ENCODE peak calls at places on chromosomes 3 and 15, in seven cellular contexts. L is NCI-H748 treated with DMSO at 0.1 percent for 48 hours; O is lower lobe of right lung; V is CD4-positive, alpha-beta T cell; T is T follicular helper cell; G is NCI-H69; C is ELR. R is an unnamed sample.

GRCh38 chr3:128560768-128561167 is 67.8 kb upstream of the GATA2 start:
- DNase-seq in C (no peak), O (no peak), T (no peak), V (no peak), L (no peak), G (no peak), R (no peak)

GRCh38 chr3:116058844-116059243 is 386.4 kb downstream of the LSAMP start:
- DNase-seq in C (no peak), T (no peak), L (no peak), V (no peak), G (peak; percentile 10), O (no peak), R (no peak)

GRCh38 chr3:89697321-89697916 is 590.0 kb downstream of the EPHA3 start:
- DNase-seq in T (no peak), V (no peak), O (no peak), C (no peak), L (no peak), G (peak; percentile 33), R (no peak)

GRCh38 chr15:36831125-36831914 is 251.9 kb downstream of the CDIN1 start:
- DNase-seq in V (no peak), C (peak; percentile 97), G (peak; percentile 58), L (no peak), O (no peak), T (no peak), R (no peak)

GRCh38 chr15:46714959-46715358 is 1002.3 kb upstream of the SEMA6D start:
- DNase-seq in C (no peak), V (no peak), L (no peak), O (no peak), T (no peak), G (peak; percentile 67), R (no peak)

GRCh38 chr15:75544273-75544862 is 34.7 kb downstream of the PTPN9 start:
- DNase-seq in T (no peak), O (no peak), C (no peak), V (no peak), L (no peak), G (no peak), R (no peak)

GRCh38 chr3:100869787-100870186 is 123.4 kb downstream of the ABI3BP start:
- DNase-seq in L (no peak), T (no peak), V (no peak), O (no peak), C (no peak), G (no peak), R (no peak)

GRCh38 chr3:174495231-174495755 is 363.8 kb upstream of the NAALADL2 start:
- DNase-seq in L (no peak), C (no peak), V (no peak), O (no peak), G (peak; percentile 74), T (no peak), R (no peak)

GRCh38 chr15:47266556-47266955 is 450.7 kb upstream of the SEMA6D start:
- DNase-seq in O (no peak), V (no peak), L (no peak), G (no peak), T (no peak), C (no peak), R (no peak)

GRCh38 chr3:24303057-24303754 is 191.4 kb downstream of the THRB start:
- DNase-seq in C (no peak), G (peak; percentile 91), V (no peak), L (peak; percentile 3), O (no peak), T (no peak), R (no peak)

GRCh38 chr3:87311309-87311708 is 34.9 kb upstream of the POU1F1 start:
- DNase-seq in G (no peak), C (peak; percentile 73), O (no peak), T (no peak), V (no peak), L (no peak), R (no peak)

GRCh38 chr3:36362973-36363372 is 17.3 kb upstream of the STAC start:
- DNase-seq in V (no peak), G (no peak), O (no peak), L (no peak), C (peak; percentile 85), T (no peak), R (no peak)

GRCh38 chr15:39680868-39681267 is 100.0 kb downstream of the THBS1 start:
- DNase-seq in T (no peak), G (no peak), V (no peak), O (no peak), L (no peak), C (no peak), R (no peak)

GRCh38 chr15:33278816-33279612 is 31.8 kb upstream of the RYR3 start:
- DNase-seq in O (no peak), T (no peak), G (peak; percentile 47), C (peak; percentile 98), L (no peak), V (no peak), R (no peak)

GRCh38 chr3:177842743-177843734 is 645.8 kb upstream of the TBL1XR1 start:
- DNase-seq in O (no peak), L (no peak), V (no peak), C (no peak), T (no peak), G (no peak), R (no peak)

GRCh38 chr3:13548696-13549512 is at the start of gene FBLN2:
- DNase-seq in V (no peak), G (peak; percentile 73), O (no peak), C (peak; percentile 79), L (no peak), T (no peak), R (peak; percentile 74)

GRCh38 chr15:70870066-70870465 is 16.1 kb upstream of the LARP6 start:
- DNase-seq in L (no peak), O (no peak), G (no peak), T (no peak), V (no peak), C (peak; percentile 80), R (no peak)

GRCh38 chr3:197522881-197523342 is 32.9 kb downstream of the BDH1 start:
- DNase-seq in T (no peak), V (no peak), L (no peak), C (no peak), G (no peak), O (no peak), R (no peak)

GRCh38 chr3:184568918-184569829 is 7.6 kb downstream of the EPHB3 start:
- DNase-seq in T (no peak), O (peak; percentile 76), G (peak; percentile 73), C (peak; percentile 68), L (no peak), V (no peak), R (peak; percentile 90)

GRCh38 chr3:67090472-67090871 is 92.4 kb downstream of the KBTBD8 start:
- DNase-seq in G (no peak), L (no peak), C (peak; percentile 66), T (no peak), O (no peak), V (no peak), R (no peak)

GRCh38 chr3:194740859-194741486 is 55.3 kb downstream of the FAM43A start:
- DNase-seq in C (peak; percentile 88), G (no peak), V (no peak), O (peak; percentile 59), L (no peak), T (no peak), R (no peak)

GRCh38 chr3:138578961-138579574 is 15.0 kb downstream of the CEP70 start:
- DNase-seq in O (no peak), T (no peak), L (no peak), G (no peak), V (no peak), C (no peak), R (no peak)

GRCh38 chr3:149390772-149391212 is 13.3 kb upstream of the TM4SF1 start:
- DNase-seq in V (no peak), C (peak; percentile 95), G (no peak), O (no peak), T (no peak), L (no peak), R (no peak)

GRCh38 chr15:86087808-86088207 is 8.1 kb downstream of the AGBL1 start:
- DNase-seq in L (no peak), V (no peak), O (no peak), T (no peak), C (no peak), G (no peak), R (peak; percentile 72)

GRCh38 chr15:80549191-80549590 is 145.0 kb downstream of the ARNT2 start:
- DNase-seq in L (no peak), V (no peak), O (no peak), C (peak; percentile 88), G (no peak), T (no peak), R (no peak)

GRCh38 chr3:149487598-149488197 is 13.2 kb downstream of the TM4SF4 start:
- DNase-seq in C (peak; percentile 56), V (no peak), G (peak; percentile 50), L (no peak), T (no peak), O (no peak), R (peak; percentile 69)

GRCh38 chr3:119149484-119149883 is 3.5 kb downstream of the TEX55 start:
- DNase-seq in T (no peak), V (no peak), C (peak; percentile 91), G (no peak), O (no peak), L (no peak), R (no peak)

GRCh38 chr15:23823508-23823907 is 136.4 kb upstream of the NDN start:
- DNase-seq in T (no peak), C (no peak), V (no peak), G (peak; percentile 11), L (no peak), O (no peak), R (peak; percentile 63)

GRCh38 chr15:32636410-32636809 is 5.1 kb upstream of the SCG5 start:
- DNase-seq in G (no peak), V (no peak), L (no peak), C (no peak), O (no peak), T (no peak), R (no peak)

GRCh38 chr15:67720556-67721175 is 104.6 kb upstream of the SKOR1 start:
- DNase-seq in G (peak; percentile 86), L (no peak), T (no peak), O (no peak), C (no peak), V (no peak), R (peak; percentile 12)

GRCh38 chr3:197181751-197182150 is 116.7 kb downstream of the DLG1 start:
- DNase-seq in O (peak; percentile 59), G (no peak), V (no peak), L (no peak), T (no peak), C (no peak), R (no peak)

GRCh38 chr3:160210799-160211221 is 14.4 kb upstream of the C3orf80 start:
- DNase-seq in L (no peak), G (peak; percentile 42), C (peak; percentile 69), T (no peak), V (no peak), O (no peak), R (peak; percentile 29)

GRCh38 chr3:181719298-181719859 is 7.7 kb downstream of the SOX2 start:
- DNase-seq in V (no peak), C (no peak), O (no peak), G (peak; percentile 90), T (no peak), L (no peak), R (no peak)

GRCh38 chr3:178022599-178022998 is 513.6 kb upstream of the KCNMB2 start:
- DNase-seq in G (no peak), L (no peak), V (no peak), O (no peak), T (no peak), C (peak; percentile 5), R (no peak)

GRCh38 chr3:24119321-24119751 is 174.2 kb downstream of the NR1D2 start:
- DNase-seq in G (peak; percentile 5), L (no peak), C (peak; percentile 78), O (no peak), T (no peak), V (no peak), R (no peak)

GRCh38 chr15:44573386-44573785 is 36.4 kb downstream of the EIF3J start:
- DNase-seq in T (no peak), L (no peak), G (no peak), V (no peak), O (no peak), C (no peak), R (no peak)

GRCh38 chr15:96977886-96978285 is 647.4 kb downstream of the NR2F2 start:
- DNase-seq in T (no peak), L (no peak), V (no peak), G (no peak), O (no peak), C (no peak), R (no peak)

GRCh38 chr3:187618732-187619131 is 51.5 kb downstream of the SST start:
- DNase-seq in L (no peak), C (no peak), T (no peak), O (no peak), V (no peak), G (peak; percentile 46), R (no peak)

R was measured in NCI-H82.